ENCODE peak calls at places on chromosomes 13 and 19, in four cellular contexts. One of them, this sample, is unnamed.

GRCh38 chr13:41154042-41154441 is 21.4 kb upstream of the KBTBD6 start:
- DNase-seq in substantia nigra: no peak
- DNase-seq in keratinocyte: no peak
- DNase-seq in tibial artery: no peak
- DNase-seq in this sample: no peak

GRCh38 chr19:51439021-51439465 is 19.2 kb downstream of the SIGLEC8 start:
- DNase-seq in substantia nigra: no peak
- DNase-seq in keratinocyte: no peak
- DNase-seq in tibial artery: no peak
- DNase-seq in this sample: no peak

GRCh38 chr19:56105090-56105701 is 15.9 kb downstream of the ZNF787 start:
- DNase-seq in substantia nigra: peak
- DNase-seq in keratinocyte: no peak
- DNase-seq in tibial artery: peak
- DNase-seq in this sample: peak

GRCh38 chr13:42027286-42027685 is 21.2 kb upstream of the DGKH start:
- DNase-seq in substantia nigra: no peak
- DNase-seq in keratinocyte: no peak
- DNase-seq in tibial artery: no peak
- DNase-seq in this sample: no peak

GRCh38 chr13:92175330-92175729 is 776.9 kb downstream of the GPC5 start:
- DNase-seq in substantia nigra: no peak
- DNase-seq in keratinocyte: no peak
- DNase-seq in tibial artery: no peak
- DNase-seq in this sample: no peak

GRCh38 chr13:51738226-51738905 is 65.6 kb downstream of the DHRS12 start:
- DNase-seq in substantia nigra: no peak
- DNase-seq in keratinocyte: no peak
- DNase-seq in tibial artery: no peak
- DNase-seq in this sample: no peak

GRCh38 chr19:37513397-37513796 is 6.7 kb downstream of the ZNF793 start:
- DNase-seq in substantia nigra: no peak
- DNase-seq in keratinocyte: no peak
- DNase-seq in tibial artery: no peak
- DNase-seq in this sample: no peak

GRCh38 chr13:25489238-25489637 is 117.5 kb downstream of the ATP8A2 start:
- DNase-seq in substantia nigra: no peak
- DNase-seq in keratinocyte: no peak
- DNase-seq in tibial artery: no peak
- DNase-seq in this sample: no peak

GRCh38 chr13:73189365-73189764 is 130.6 kb downstream of the KLF5 start:
- DNase-seq in substantia nigra: no peak
- DNase-seq in keratinocyte: no peak
- DNase-seq in tibial artery: no peak
- DNase-seq in this sample: no peak

GRCh38 chr13:49655906-49656305 is 27.6 kb downstream of the ARL11 start:
- DNase-seq in substantia nigra: no peak
- DNase-seq in keratinocyte: no peak
- DNase-seq in tibial artery: no peak
- DNase-seq in this sample: no peak

GRCh38 chr13:29713841-29714240 is 118.4 kb upstream of the SLC7A1 start:
- DNase-seq in substantia nigra: no peak
- DNase-seq in keratinocyte: no peak
- DNase-seq in tibial artery: no peak
- DNase-seq in this sample: no peak

GRCh38 chr13:97367016-97367415 is 67.0 kb upstream of the RAP2A start:
- DNase-seq in substantia nigra: no peak
- DNase-seq in keratinocyte: no peak
- DNase-seq in tibial artery: no peak
- DNase-seq in this sample: no peak

GRCh38 chr13:101925731-101926130 is 473.3 kb downstream of the ITGBL1 start:
- DNase-seq in substantia nigra: no peak
- DNase-seq in keratinocyte: no peak
- DNase-seq in tibial artery: no peak
- DNase-seq in this sample: no peak

GRCh38 chr19:54521022-54521859 is 18.6 kb downstream of the LAIR2 start:
- DNase-seq in substantia nigra: no peak
- DNase-seq in keratinocyte: no peak
- DNase-seq in tibial artery: no peak
- DNase-seq in this sample: no peak

GRCh38 chr13:73158851-73159250 is 100.0 kb downstream of the KLF5 start:
- DNase-seq in substantia nigra: no peak
- DNase-seq in keratinocyte: peak
- DNase-seq in tibial artery: no peak
- DNase-seq in this sample: no peak

GRCh38 chr13:46176756-46177155 is 5.2 kb downstream of the LCP1 start:
- DNase-seq in substantia nigra: no peak
- DNase-seq in keratinocyte: no peak
- DNase-seq in tibial artery: peak
- DNase-seq in this sample: no peak

GRCh38 chr13:107734891-107735620 is 480.3 kb downstream of the LIG4 start:
- DNase-seq in substantia nigra: no peak
- DNase-seq in keratinocyte: no peak
- DNase-seq in tibial artery: no peak
- DNase-seq in this sample: no peak

GRCh38 chr19:50759886-50760285 is 10.4 kb upstream of the GPR32 start:
- DNase-seq in substantia nigra: no peak
- DNase-seq in keratinocyte: no peak
- DNase-seq in tibial artery: no peak
- DNase-seq in this sample: no peak

GRCh38 chr19:42531313-42531712 is 3.0 kb upstream of the CEACAM1 start:
- DNase-seq in substantia nigra: no peak
- DNase-seq in keratinocyte: peak
- DNase-seq in tibial artery: no peak
- DNase-seq in this sample: no peak
- H3K27ac ChIP-seq in substantia nigra: no peak
- H3K27ac ChIP-seq in keratinocyte: no peak
- H3K27ac ChIP-seq in tibial artery: no peak
- H3K27ac ChIP-seq in this sample: no peak

DNA sequence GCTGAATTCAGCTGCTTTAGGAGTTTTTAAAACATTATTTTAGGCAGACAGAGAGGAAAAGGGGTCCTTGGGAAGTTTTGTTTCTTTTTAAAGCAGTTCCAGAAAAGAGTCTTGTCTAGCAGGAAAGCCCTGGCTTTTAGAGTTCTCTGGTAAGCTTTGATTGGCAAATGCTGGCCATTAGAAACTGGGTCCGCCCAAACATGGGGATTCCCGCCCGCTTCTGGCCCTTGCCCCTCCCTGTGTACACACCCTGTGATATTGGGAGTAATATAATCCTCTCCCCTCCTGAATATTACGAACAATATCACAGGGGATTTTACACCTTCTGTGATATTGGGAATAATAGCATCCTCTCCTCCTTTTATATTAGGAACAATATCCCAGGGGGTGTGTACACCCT is 58.9 kb downstream of the ERICH4 start:
- DNase-seq in substantia nigra: no peak
- DNase-seq in keratinocyte: no peak
- DNase-seq in tibial artery: no peak
- DNase-seq in this sample: no peak
- H3K27ac ChIP-seq in substantia nigra: no peak
- H3K27ac ChIP-seq in keratinocyte: no peak
- H3K27ac ChIP-seq in tibial artery: no peak
- H3K27ac ChIP-seq in this sample: no peak

DNA sequence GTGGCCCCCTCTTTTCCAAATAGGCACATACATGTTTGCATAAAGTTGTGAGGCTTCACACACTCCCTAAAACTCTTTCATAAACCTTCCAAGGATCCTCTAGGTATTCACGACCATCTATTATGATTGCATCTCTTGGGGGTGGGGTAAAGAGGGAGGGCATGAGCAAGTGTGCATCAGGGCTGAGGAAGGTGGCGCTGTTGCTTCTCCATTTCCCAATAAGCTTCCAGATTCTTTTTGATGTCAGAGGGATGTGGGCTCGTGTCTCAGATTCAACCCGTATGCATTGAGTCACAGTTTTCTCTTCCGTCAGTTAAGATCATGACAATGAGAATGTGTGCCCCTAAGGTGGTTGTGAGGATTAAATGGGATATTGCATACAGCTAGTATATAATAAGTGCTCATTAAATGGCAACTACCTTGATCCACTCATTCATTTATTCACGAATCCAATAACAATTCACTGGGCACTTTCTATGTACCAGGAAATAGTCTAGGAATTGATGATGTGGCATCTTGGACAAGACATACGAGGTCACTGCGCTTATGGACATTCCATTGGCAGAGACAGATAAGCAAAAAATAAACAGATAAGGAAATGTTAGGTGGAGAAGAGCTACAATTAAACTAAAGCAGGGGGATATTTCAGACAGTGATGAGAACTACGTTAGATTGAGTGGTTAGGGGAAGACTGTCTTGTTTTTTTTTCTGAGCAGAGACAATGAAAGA is 10.3 kb downstream of the CYP2B6 start:
- DNase-seq in substantia nigra: no peak
- DNase-seq in keratinocyte: no peak
- DNase-seq in tibial artery: no peak
- DNase-seq in this sample: no peak
- H3K27ac ChIP-seq in substantia nigra: no peak
- H3K27ac ChIP-seq in keratinocyte: no peak
- H3K27ac ChIP-seq in tibial artery: no peak
- H3K27ac ChIP-seq in this sample: no peak

GRCh38 chr13:99327133-99327532 is 19.9 kb upstream of the GPR183 start:
- DNase-seq in substantia nigra: no peak
- DNase-seq in keratinocyte: no peak
- DNase-seq in tibial artery: no peak
- DNase-seq in this sample: no peak

GRCh38 chr13:99326012-99326411 is 18.8 kb upstream of the GPR183 start:
- DNase-seq in substantia nigra: no peak
- DNase-seq in keratinocyte: no peak
- DNase-seq in tibial artery: no peak
- DNase-seq in this sample: no peak

GRCh38 chr13:99329477-99329876 is 22.3 kb upstream of the GPR183 start:
- DNase-seq in substantia nigra: no peak
- DNase-seq in keratinocyte: no peak
- DNase-seq in tibial artery: no peak
- DNase-seq in this sample: no peak

GRCh38 chr13:99330942-99331341 is 23.7 kb upstream of the GPR183 start:
- DNase-seq in substantia nigra: no peak
- DNase-seq in keratinocyte: no peak
- DNase-seq in tibial artery: no peak
- DNase-seq in this sample: no peak

DNA sequence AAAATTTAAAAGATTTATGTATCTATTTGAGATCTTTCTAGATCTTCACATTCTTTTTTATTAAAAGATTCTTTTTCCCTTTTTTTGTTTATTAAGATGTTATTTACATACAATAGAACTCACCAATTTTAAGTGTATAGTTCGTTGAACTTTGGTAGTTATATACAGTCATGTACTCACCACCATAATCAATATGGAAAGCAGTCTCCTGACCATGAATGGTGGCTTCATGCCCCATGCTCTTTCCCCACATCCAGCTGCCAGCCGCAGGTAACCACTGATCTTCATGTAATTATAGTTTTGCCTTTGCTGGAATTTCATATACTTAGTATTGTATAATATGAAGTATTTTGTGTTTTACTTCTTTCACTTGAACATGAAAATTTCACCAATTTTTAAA is 20.6 kb upstream of the GPR183 start:
- DNase-seq in substantia nigra: no peak
- DNase-seq in keratinocyte: no peak
- DNase-seq in tibial artery: no peak
- DNase-seq in this sample: no peak
- H3K27ac ChIP-seq in substantia nigra: no peak
- H3K27ac ChIP-seq in keratinocyte: no peak
- H3K27ac ChIP-seq in tibial artery: no peak
- H3K27ac ChIP-seq in this sample: no peak

GRCh38 chr19:39085392-39085791 is 1.2 kb downstream of the ACP7 start:
- DNase-seq in substantia nigra: no peak
- DNase-seq in keratinocyte: no peak
- DNase-seq in tibial artery: no peak
- DNase-seq in this sample: no peak

GRCh38 chr19:39086401-39086800 is 2.2 kb downstream of the ACP7 start:
- DNase-seq in substantia nigra: no peak
- DNase-seq in keratinocyte: no peak
- DNase-seq in tibial artery: no peak
- DNase-seq in this sample: no peak

GRCh38 chr19:39093761-39094160 is 9.6 kb downstream of the ACP7 start:
- DNase-seq in substantia nigra: no peak
- DNase-seq in keratinocyte: no peak
- DNase-seq in tibial artery: no peak
- DNase-seq in this sample: no peak

GRCh38 chr19:39087907-39088686 is 3.9 kb downstream of the ACP7 start:
- DNase-seq in substantia nigra: no peak
- DNase-seq in keratinocyte: no peak
- DNase-seq in tibial artery: no peak
- DNase-seq in this sample: no peak

DNA sequence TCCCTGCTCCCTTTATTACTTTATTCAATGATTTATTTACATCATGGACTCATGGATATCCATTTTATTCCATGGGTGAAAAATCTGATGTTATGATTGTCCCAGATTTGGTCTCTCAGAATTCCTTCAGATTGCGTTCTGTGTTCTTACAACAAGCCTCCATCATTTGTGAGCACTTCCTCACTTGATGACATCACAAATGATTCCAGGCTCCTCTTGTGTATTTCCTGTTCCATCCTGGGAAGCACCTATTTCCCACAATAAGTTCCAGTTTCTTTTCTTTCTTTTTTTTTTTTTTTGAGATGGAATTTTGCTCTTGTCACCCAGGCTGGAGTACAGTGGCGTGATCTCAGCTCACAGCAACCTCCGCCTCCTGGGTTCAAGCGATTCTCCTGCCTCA is 6.7 kb downstream of the ACP7 start:
- DNase-seq in substantia nigra: no peak
- DNase-seq in keratinocyte: no peak
- DNase-seq in tibial artery: no peak
- DNase-seq in this sample: no peak
- H3K27ac ChIP-seq in substantia nigra: no peak
- H3K27ac ChIP-seq in keratinocyte: no peak
- H3K27ac ChIP-seq in tibial artery: no peak
- H3K27ac ChIP-seq in this sample: no peak

DNA sequence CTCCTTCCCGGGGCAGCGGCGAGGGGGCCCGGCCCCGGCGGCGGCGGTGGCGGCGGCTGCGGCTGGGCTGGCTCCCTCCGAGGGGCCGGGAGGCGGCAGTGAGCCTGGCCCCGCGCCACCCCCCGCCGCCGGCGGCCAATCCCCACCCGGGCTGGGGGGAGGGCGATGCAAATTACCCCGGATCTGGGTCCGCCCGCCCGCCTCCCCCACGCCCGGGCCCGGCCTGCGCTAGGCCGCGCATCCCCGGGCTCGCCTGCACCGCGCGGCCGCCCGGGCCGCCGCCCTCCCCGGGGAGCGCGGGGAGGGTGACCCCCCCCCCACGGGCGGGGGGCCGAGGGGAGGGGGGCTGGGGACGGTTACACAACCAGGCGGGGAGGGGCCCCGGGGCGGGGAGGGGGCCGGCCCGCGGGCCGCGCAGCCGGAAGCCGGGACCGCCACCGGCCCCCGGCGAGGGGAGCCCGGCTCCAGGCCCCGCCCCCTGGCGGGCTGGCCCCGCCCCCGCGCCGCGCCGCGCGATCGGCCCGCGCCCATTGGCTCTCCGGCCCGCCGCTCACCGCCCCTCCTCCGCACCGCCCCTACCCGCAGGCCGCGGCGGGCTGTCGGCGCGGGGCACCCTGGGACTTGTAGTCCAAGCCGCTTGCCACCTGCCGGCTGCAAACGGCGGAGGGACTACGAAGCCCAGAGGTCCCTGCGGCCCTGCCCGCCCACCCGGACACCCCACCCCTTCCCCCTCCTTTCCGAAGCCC is 1.1 kb downstream of the ZBTB7A start:
- DNase-seq in substantia nigra: peak
- DNase-seq in keratinocyte: no peak
- DNase-seq in tibial artery: peak
- DNase-seq in this sample: peak
- H3K27ac ChIP-seq in substantia nigra: peak
- H3K27ac ChIP-seq in keratinocyte: no peak
- H3K27ac ChIP-seq in tibial artery: peak
- H3K27ac ChIP-seq in this sample: peak

GRCh38 chr19:10403137-10404021 is at the start of gene CDC37:
- DNase-seq in substantia nigra: peak
- DNase-seq in keratinocyte: peak
- DNase-seq in tibial artery: peak
- DNase-seq in this sample: peak
- H3K27ac ChIP-seq in substantia nigra: peak
- H3K27ac ChIP-seq in keratinocyte: peak
- H3K27ac ChIP-seq in tibial artery: peak
- H3K27ac ChIP-seq in this sample: peak